ENCODE peak calls at places on chromosome 16, in four cellular contexts. J, N, C and W are unnamed samples.

GRCh38 chr16:51057102-51057793 is 93.8 kb downstream of the SALL1 start:
- DNase-seq in N (no peak), J (no peak), C (no peak), W (no peak)

GRCh38 chr16:29029168-29029994 is 44.5 kb downstream of the LAT start:
- DNase-seq in C (no peak), J (peak; percentile 85), N (no peak), W (no peak)

GRCh38 chr16:54930034-54930938 is at the start of gene IRX5:
- DNase-seq in J (no peak), C (peak; percentile 85), N (no peak), W (peak; percentile 81)

GRCh38 chr16:88732172-88732960 is 26.1 kb downstream of the CTU2 start:
- DNase-seq in N (no peak), C (no peak), J (no peak), W (no peak)

GRCh38 chr16:81505011-81505660 is 60.5 kb downstream of the CMIP start:
- DNase-seq in J (no peak), C (no peak), N (peak; percentile 54), W (no peak)

GRCh38 chr16:72989203-72989991 is 58.5 kb downstream of the ZFHX3 start:
- DNase-seq in N (no peak), C (no peak), J (no peak), W (no peak)

GRCh38 chr16:85288869-85289660 is 176.8 kb upstream of the CIBAR2 start:
- DNase-seq in N (no peak), J (no peak), C (no peak), W (no peak)

GRCh38 chr16:4700380-4700996 is 7.1 kb downstream of the NUDT16L1 start:
- DNase-seq in C (no peak), N (no peak), J (no peak), W (no peak)

GRCh38 chr16:85444879-85445778 is 168.0 kb upstream of the GSE1 start:
- DNase-seq in J (no peak), C (no peak), N (no peak), W (no peak)

GRCh38 chr16:56609463-56609921 is 1.1 kb downstream of the MT2A start:
- DNase-seq in C (no peak), J (peak; percentile 65), N (peak; percentile 57), W (no peak)

GRCh38 chr16:85111184-85111583 is 1.1 kb downstream of the CIBAR2 start:
- DNase-seq in J (no peak), C (no peak), N (no peak), W (no peak)

GRCh38 chr16:1614226-1615102 is 2.3 kb downstream of the CRAMP1 start:
- DNase-seq in J (no peak), N (peak; percentile 63), C (no peak), W (no peak)

GRCh38 chr16:83852774-83853173 is 45.0 kb downstream of the HSBP1 start:
- DNase-seq in C (no peak), J (no peak), N (no peak), W (no peak)